ENCODE peak calls at places on chromosome 1, in four cellular contexts. G is AG04450, A is endodermal cell, K is substantia nigra. J is an unnamed sample.

GRCh38 chr1:25744140-25744581 is 55.8 kb upstream of the SELENON start:
- DNase-seq in G (no peak), A (peak; percentile 89), K (peak; percentile 43), J (no peak)

GRCh38 chr1:62438163-62438562 is 1.3 kb downstream of the USP1 start:
- DNase-seq in G (no peak), A (no peak), K (no peak), J (no peak)

GRCh38 chr1:153678519-153679336 is at the start of gene NPR1:
- DNase-seq in G (no peak), A (peak; percentile 83), K (no peak), J (no peak)

GRCh38 chr1:15215116-15215515 is 31.9 kb upstream of the FHAD1 start:
- DNase-seq in G (no peak), A (no peak), K (no peak), J (no peak)

GRCh38 chr1:235901461-235901860 is 34.8 kb upstream of the LYST start:
- DNase-seq in G (no peak), A (no peak), K (no peak), J (no peak)

GRCh38 chr1:245179706-245180105 is 24.9 kb downstream of the KIF26B start:
- DNase-seq in G (no peak), A (no peak), K (no peak), J (no peak)

GRCh38 chr1:228342627-228343210 is 63.9 kb downstream of the TRIM11 start:
- DNase-seq in G (no peak), A (peak; percentile 28), K (no peak), J (no peak)

GRCh38 chr1:226863446-226863845 is 7.0 kb upstream of the PSEN2 start:
- DNase-seq in G (no peak), A (peak; percentile 63), K (no peak), J (no peak)

GRCh38 chr1:39615086-39615662 is 24.3 kb downstream of the HEYL start:
- DNase-seq in G (no peak), A (no peak), K (no peak), J (no peak)

GRCh38 chr1:118486213-118486612 is 301.2 kb upstream of the SPAG17 start:
- DNase-seq in G (no peak), A (peak; percentile 53), K (no peak), J (no peak)

GRCh38 chr1:172906778-172907592 is 143.8 kb downstream of the TNFSF18 start:
- DNase-seq in G (no peak), A (peak; percentile 73), K (no peak), J (no peak)

GRCh38 chr1:234838182-234838581 is 228.2 kb upstream of the IRF2BP2 start:
- DNase-seq in G (no peak), A (peak; percentile 19), K (no peak), J (no peak)

GRCh38 chr1:217017172-217017571 is 293.9 kb upstream of the ESRRG start:
- DNase-seq in G (no peak), A (no peak), K (no peak), J (no peak)

GRCh38 chr1:39639333-39640130 is at the start of gene HEYL:
- DNase-seq in G (no peak), A (peak; percentile 95), K (peak; percentile 41), J (no peak)

DNA sequence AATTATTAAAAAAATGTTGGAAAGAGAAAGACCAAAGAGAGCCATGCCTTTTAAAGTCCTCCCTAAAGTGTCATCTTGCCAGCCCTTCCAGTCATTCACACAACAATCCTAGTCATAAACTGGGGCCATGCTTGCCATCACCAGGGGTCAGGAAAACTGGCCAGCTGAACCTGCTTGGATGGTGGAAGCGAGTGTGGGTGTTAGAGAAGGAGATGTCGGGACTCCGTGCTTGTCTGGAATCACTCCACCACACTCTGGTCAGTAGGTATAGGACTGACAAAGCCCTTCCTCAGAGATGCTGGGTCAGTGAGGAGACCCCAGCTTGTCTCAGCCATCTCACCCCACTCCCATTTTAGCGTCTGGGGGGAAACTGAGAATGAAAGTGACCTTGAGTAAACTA is 3.3 kb upstream of the HAPLN2 start:
- DNase-seq in G (no peak), A (no peak), K (no peak), J (no peak)
- H3K27ac ChIP-seq in G (no peak overlapping the region), A (no peak overlapping the region), K (peak overlapping the region; percentile 90), J (peak overlapping the region; percentile 87)

DNA sequence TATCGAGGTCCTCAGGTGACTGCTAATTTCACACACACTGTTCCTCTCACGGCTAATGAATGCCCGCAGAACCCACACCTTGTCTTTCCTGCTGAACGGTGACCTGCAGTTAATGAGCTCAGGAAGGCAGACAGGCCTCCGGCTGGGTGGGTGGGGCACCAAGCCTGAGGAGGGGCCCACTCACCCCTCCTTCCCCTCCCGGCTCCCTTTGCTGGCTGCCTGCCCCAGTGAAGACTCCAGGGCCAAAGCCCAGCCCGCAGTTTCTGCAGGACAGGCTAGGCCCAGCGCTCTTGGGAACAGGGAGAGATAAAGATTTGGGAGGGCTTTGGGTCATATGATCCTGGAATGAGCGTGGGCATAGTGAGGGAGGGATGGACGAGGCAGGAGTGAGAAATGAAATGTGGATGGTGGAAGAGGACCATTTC is 26.4 kb downstream of the FOXO6 start:
- DNase-seq in G (peak; percentile 3), A (peak; percentile 94), K (peak; percentile 42), J (no peak)
- H3K27ac ChIP-seq in G (no peak overlapping the region), A (no peak overlapping the region), K (no peak overlapping the region), J (no peak overlapping the region)

DNA sequence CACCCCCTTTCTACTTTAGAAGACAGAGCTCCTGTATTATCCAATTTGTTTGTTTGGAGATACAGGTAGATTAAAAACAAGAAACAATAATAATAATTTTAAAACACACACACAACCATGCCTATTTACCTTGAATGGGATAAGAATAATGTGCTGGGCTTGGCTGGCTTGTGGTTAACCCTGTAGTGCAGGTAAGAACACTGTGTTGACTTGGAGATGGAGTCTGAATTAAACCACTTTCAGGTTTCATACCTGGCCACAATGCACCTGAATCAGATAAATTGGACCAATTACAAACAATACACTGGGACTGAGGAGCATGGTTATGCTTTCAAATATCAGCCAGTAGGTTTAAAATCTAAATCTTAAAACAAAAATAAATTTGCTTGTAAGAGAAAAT is 60.8 kb downstream of the EYA3 start:
- DNase-seq in G (no peak), A (no peak), K (no peak), J (no peak)
- H3K27ac ChIP-seq in G (no peak overlapping the region), A (no peak overlapping the region), K (no peak overlapping the region), J (no peak overlapping the region)

GRCh38 chr1:116769561-116769977 is 15.3 kb downstream of the CD2 start:
- DNase-seq in G (no peak), A (no peak), K (no peak), J (no peak)
- H3K27ac ChIP-seq in G (no peak overlapping the region), A (no peak overlapping the region), K (no peak overlapping the region), J (no peak overlapping the region)

DNA sequence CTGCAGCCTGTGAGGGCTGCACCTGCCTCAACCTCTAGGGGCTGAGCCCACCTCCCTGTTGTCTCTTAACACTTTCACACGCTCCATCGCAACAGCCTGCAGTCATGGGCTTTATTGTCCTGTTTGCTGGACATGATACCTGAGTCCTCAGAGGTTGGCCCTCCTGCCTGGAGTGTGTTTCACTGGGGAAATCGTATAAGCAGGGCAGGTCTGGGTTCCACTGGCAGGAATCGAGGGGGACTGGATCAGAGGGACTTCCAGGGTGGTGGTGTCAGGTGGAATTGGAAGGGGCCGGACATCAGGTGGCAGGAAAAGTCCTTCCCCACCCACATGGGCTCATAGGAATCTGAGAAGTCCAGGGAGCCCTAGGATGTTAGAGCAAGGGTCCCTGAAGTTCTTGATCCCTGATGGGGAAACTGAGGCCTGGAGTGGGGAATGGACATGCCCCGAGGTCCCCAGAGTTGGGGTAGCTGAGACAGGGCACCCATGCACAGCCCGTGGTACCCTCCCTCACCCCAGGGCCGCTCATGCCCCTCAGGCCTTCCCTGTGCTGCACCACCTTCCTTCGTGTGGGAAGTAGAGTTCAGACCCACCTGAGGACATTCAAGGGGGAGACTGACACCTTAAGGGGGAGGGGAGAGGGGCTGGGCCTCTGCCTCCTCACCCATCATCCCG is 66.6 kb downstream of the PIK3CD start:
- DNase-seq in G (no peak), A (no peak), K (no peak), J (no peak)
- H3K27ac ChIP-seq in G (no peak overlapping the region), A (no peak overlapping the region), K (no peak overlapping the region), J (no peak overlapping the region)

GRCh38 chr1:54270543-54270942 is 70.6 kb downstream of the MRPL37 start:
- DNase-seq in G (no peak), A (no peak), K (no peak), J (no peak)

GRCh38 chr1:54272772-54273091 is 72.8 kb downstream of the MRPL37 start:
- DNase-seq in G (no peak), A (no peak), K (no peak), J (no peak)

GRCh38 chr1:54272134-54272533 is 72.2 kb downstream of the MRPL37 start:
- DNase-seq in G (no peak), A (no peak), K (no peak), J (no peak)

GRCh38 chr1:54273092-54273836 is 73.3 kb downstream of the MRPL37 start:
- DNase-seq in G (peak; percentile 83), A (peak; percentile 78), K (peak; percentile 74), J (peak; percentile 49)

DNA sequence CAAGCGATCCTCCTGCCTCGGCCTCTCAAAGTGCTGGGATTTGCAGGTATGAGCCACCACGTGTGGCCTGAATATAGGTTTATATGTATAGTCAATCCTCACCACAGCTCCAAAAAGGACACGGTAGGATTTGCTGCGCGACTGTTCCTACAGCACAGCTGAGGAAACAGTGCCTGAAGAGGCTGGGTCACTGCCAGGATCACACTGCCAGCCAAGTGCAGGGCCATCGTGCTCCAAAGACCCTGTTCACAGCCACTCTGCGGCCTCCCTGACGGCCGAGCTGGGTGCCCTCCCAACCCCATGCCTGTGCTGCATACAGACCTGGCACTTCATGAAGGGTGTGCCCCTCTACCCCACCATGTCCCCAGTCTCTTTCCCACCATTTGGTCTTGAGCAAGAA is 71.4 kb downstream of the MRPL37 start:
- DNase-seq in G (no peak), A (no peak), K (no peak), J (no peak)
- H3K27ac ChIP-seq in G (no peak overlapping the region), A (no peak overlapping the region), K (no peak overlapping the region), J (no peak overlapping the region)

DNA sequence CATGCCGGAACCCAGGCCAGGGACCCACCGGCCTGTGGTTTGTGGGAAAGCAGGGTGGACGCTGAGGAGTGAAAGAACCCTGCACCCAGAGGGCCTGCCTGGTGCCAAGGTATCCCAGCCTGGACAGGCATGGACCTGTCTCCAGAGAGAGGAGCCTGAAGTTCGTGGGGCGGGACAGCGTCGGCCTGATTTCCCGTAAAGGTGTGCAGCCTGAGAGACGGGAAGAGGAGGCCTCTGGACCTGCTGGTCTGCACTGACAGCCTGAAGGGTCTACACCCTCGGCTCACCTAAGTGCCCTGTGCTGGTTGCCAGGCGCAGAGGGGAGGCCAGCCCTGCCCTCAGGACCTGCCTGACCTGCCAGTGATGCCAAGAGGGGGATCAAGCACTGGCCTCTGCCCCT is 18.5 kb downstream of the CSF1 start:
- DNase-seq in G (no peak), A (no peak), K (no peak), J (no peak)
- H3K27ac ChIP-seq in G (no peak overlapping the region), A (no peak overlapping the region), K (peak overlapping the region; percentile 70), J (no peak overlapping the region)

GRCh38 chr1:1238702-1239178 is 6.7 kb downstream of the B3GALT6 start:
- DNase-seq in G (no peak), A (no peak), K (no peak), J (no peak)
- H3K27ac ChIP-seq in G (no peak overlapping the region), A (no peak overlapping the region), K (no peak overlapping the region), J (no peak overlapping the region)

GRCh38 chr1:161777250-161777649 is 11.1 kb downstream of the ATF6 start:
- DNase-seq in G (no peak), A (no peak), K (no peak), J (no peak)
- H3K27ac ChIP-seq in G (no peak overlapping the region), A (no peak overlapping the region), K (no peak overlapping the region), J (no peak overlapping the region)